ENCODE peak calls at places on chromosomes 2 and 18, in eight cellular contexts. G, M, Z, K, B, F, X and A are unnamed samples.
A peak's percentile ranks its signal among the peaks of the same experiment; 100 is the strongest.

GRCh38 chr2:191386938-191387536 is 141.8 kb downstream of the MYO1B start:
- DNase-seq in G (no peak), M (peak; percentile 87), Z (no peak), K (peak; percentile 89), B (no peak), F (no peak), X (no peak), A (no peak)

GRCh38 chr2:137910641-137911040 is 53.6 kb upstream of the HNMT start:
- DNase-seq in G (no peak), M (peak; percentile 3), Z (no peak), K (peak; percentile 58), B (no peak), F (no peak), X (no peak), A (no peak)

GRCh38 chr18:48994044-48994651 is 43.4 kb upstream of the SMAD7 start:
- DNase-seq in G (no peak), M (peak; percentile 73), Z (peak; percentile 27), K (peak; percentile 80), B (no peak), F (no peak), X (no peak), A (no peak)

GRCh38 chr2:204321027-204321800 is 224.1 kb upstream of the PARD3B start:
- DNase-seq in G (no peak), M (no peak), Z (no peak), K (no peak), B (no peak), F (no peak), X (no peak), A (no peak)

GRCh38 chr2:121182520-121182919 is 102.5 kb downstream of the TFCP2L1 start:
- DNase-seq in G (no peak), M (no peak), Z (no peak), K (no peak), B (no peak), F (no peak), X (no peak), A (no peak)

GRCh38 chr18:58041633-58042032 is 2.4 kb upstream of the NEDD4L start:
- DNase-seq in G (no peak), M (no peak), Z (no peak), K (peak; percentile 14), B (no peak), F (no peak), X (no peak), A (no peak)

GRCh38 chr18:715626-716025 is 3.2 kb upstream of the ENOSF1 start:
- DNase-seq in G (no peak), M (peak; percentile 74), Z (no peak), K (peak; percentile 77), B (no peak), F (no peak), X (no peak), A (no peak)

GRCh38 chr2:146837857-146838256 is 1007.0 kb upstream of the ACVR2A start:
- DNase-seq in G (no peak), M (no peak), Z (no peak), K (peak; percentile 13), B (peak; percentile 27), F (no peak), X (no peak), A (no peak)

GRCh38 chr2:158969717-158970521 is 1.5 kb downstream of the TANC1 start:
- DNase-seq in G (no peak), M (peak; percentile 34), Z (no peak), K (peak; percentile 34), B (peak; percentile 21), F (peak; percentile 34), X (no peak), A (no peak)

GRCh38 chr2:110755494-110756078 is 23.2 kb downstream of the ACOXL start:
- DNase-seq in G (no peak), M (no peak), Z (no peak), K (peak; percentile 36), B (no peak), F (no peak), X (no peak), A (no peak)

GRCh38 chr2:71617266-71617665 is 163.9 kb downstream of the DYSF start:
- DNase-seq in G (no peak), M (no peak), Z (no peak), K (no peak), B (no peak), F (no peak), X (no peak), A (no peak)

GRCh38 chr18:7272268-7273049 is 41.6 kb downstream of the LRRC30 start:
- DNase-seq in G (no peak), M (peak; percentile 63), Z (no peak), K (peak; percentile 65), B (peak; percentile 50), F (peak; percentile 32), X (no peak), A (no peak)

GRCh38 chr2:116160657-116161056 is 1653.8 kb upstream of the DDX18 start:
- DNase-seq in G (no peak), M (no peak), Z (no peak), K (no peak), B (no peak), F (no peak), X (no peak), A (no peak)

GRCh38 chr18:75277629-75277966 is 67.0 kb downstream of the TSHZ1 start:
- DNase-seq in G (no peak), M (no peak), Z (no peak), K (no peak), B (no peak), F (no peak), X (no peak), A (no peak)

GRCh38 chr2:138502253-138503086 is 900 bp downstream of the SPOPL start:
- DNase-seq in G (no peak), M (peak; percentile 20), Z (no peak), K (no peak), B (no peak), F (peak; percentile 43), X (no peak), A (no peak)

GRCh38 chr2:13919981-13920382 is 712.5 kb upstream of the LRATD1 start:
- DNase-seq in G (no peak), M (peak; percentile 24), Z (no peak), K (peak; percentile 16), B (no peak), F (no peak), X (no peak), A (no peak)

GRCh38 chr2:88880441-88880953 is 189.0 kb downstream of the RPIA start:
- DNase-seq in G (no peak), M (peak; percentile 46), Z (no peak), K (peak; percentile 64), B (peak; percentile 9), F (peak; percentile 28), X (no peak), A (no peak)

GRCh38 chr18:67511840-67512239 is 4.7 kb downstream of the DSEL start:
- DNase-seq in G (no peak), M (no peak), Z (no peak), K (no peak), B (no peak), F (no peak), X (no peak), A (no peak)

GRCh38 chr2:62663443-62663842 is 42.1 kb upstream of the EHBP1 start:
- DNase-seq in G (no peak), M (peak; percentile 82), Z (no peak), K (peak; percentile 99), B (no peak), F (no peak), X (no peak), A (no peak)

GRCh38 chr2:168343586-168343985 is 96.2 kb upstream of the STK39 start:
- DNase-seq in G (no peak), M (peak; percentile 56), Z (no peak), K (peak; percentile 42), B (no peak), F (no peak), X (no peak), A (no peak)

GRCh38 chr2:66173635-66174034 is 261.3 kb upstream of the MEIS1 start:
- DNase-seq in G (no peak), M (no peak), Z (no peak), K (no peak), B (no peak), F (no peak), X (no peak), A (no peak)

GRCh38 chr2:204122425-204122824 is 185.9 kb downstream of the ICOS start:
- DNase-seq in G (no peak), M (no peak), Z (no peak), K (no peak), B (no peak), F (no peak), X (no peak), A (no peak)

GRCh38 chr2:26574900-26575560 is 66.1 kb downstream of the CIB4 start:
- DNase-seq in G (no peak), M (no peak), Z (peak; percentile 61), K (no peak), B (no peak), F (no peak), X (no peak), A (no peak)

GRCh38 chr2:15890936-15891905 is 49.1 kb upstream of the MYCN start:
- DNase-seq in G (no peak), M (no peak), Z (no peak), K (no peak), B (no peak), F (peak; percentile 34), X (no peak), A (no peak)

GRCh38 chr2:188272121-188272520 is 19.6 kb upstream of the GULP1 start:
- DNase-seq in G (no peak), M (no peak), Z (no peak), K (no peak), B (no peak), F (no peak), X (no peak), A (no peak)

GRCh38 chr2:148165975-148166374 is 145.1 kb downstream of the MBD5 start:
- DNase-seq in G (no peak), M (no peak), Z (no peak), K (no peak), B (no peak), F (no peak), X (no peak), A (no peak)

GRCh38 chr18:50011813-50012445 is 183.0 kb downstream of the MYO5B start:
- DNase-seq in G (no peak), M (peak; percentile 85), Z (no peak), K (peak; percentile 49), B (no peak), F (no peak), X (no peak), A (no peak)

GRCh38 chr18:13502585-13502984 is 223.8 kb downstream of the FAM210A start:
- DNase-seq in G (no peak), M (no peak), Z (no peak), K (no peak), B (no peak), F (no peak), X (no peak), A (no peak)

GRCh38 chr2:225113356-225114015 is 71.2 kb upstream of the DOCK10 start:
- DNase-seq in G (no peak), M (no peak), Z (no peak), K (no peak), B (no peak), F (no peak), X (no peak), A (no peak)

GRCh38 chr2:61855178-61855523 is 1.3 kb upstream of the FAM161A start:
- DNase-seq in G (no peak), M (peak; percentile 39), Z (no peak), K (no peak), B (peak; percentile 37), F (peak; percentile 20), X (peak; percentile 5), A (no peak)

GRCh38 chr2:206456078-206456769 is 12.9 kb downstream of the ADAM23 start:
- DNase-seq in G (no peak), M (no peak), Z (no peak), K (no peak), B (no peak), F (no peak), X (no peak), A (no peak)

GRCh38 chr2:127175406-127175805 is 44.7 kb downstream of the CYP27C1 start:
- DNase-seq in G (no peak), M (peak; percentile 41), Z (no peak), K (no peak), B (no peak), F (no peak), X (no peak), A (no peak)

GRCh38 chr2:46706264-46706983 is 209.2 kb downstream of the MCFD2 start:
- DNase-seq in G (no peak), M (peak; percentile 68), Z (no peak), K (peak; percentile 35), B (no peak), F (no peak), X (no peak), A (no peak)

GRCh38 chr2:173432049-173432754 is 77.5 kb downstream of the CDCA7 start:
- DNase-seq in G (no peak), M (peak; percentile 34), Z (no peak), K (no peak), B (no peak), F (no peak), X (no peak), A (no peak)